ENCODE peak calls at places on chromosomes 7 and 10, in seven cellular contexts. D is A549, G is G401, Q is glutamatergic neuron, Y is NCI-H1105 treated with DMSO at 0.1 percent for 48 hours, I is ELR, M is ACHN. C is an unnamed sample.

GRCh38 chr7:48179631-48180030 is 8.4 kb downstream of the ABCA13 start:
- DNase-seq in G (peak; percentile 91), Q (no peak), M (no peak), Y (no peak), I (no peak), D (no peak), C (no peak)

GRCh38 chr7:50595538-50596102 is 30.4 kb upstream of the DDC start:
- DNase-seq in Y (peak; percentile 19), M (peak; percentile 53), Q (peak; percentile 36), D (peak; percentile 78), I (peak; percentile 27), G (peak; percentile 56), C (peak; percentile 70)

GRCh38 chr7:127799535-127800305 is 147.7 kb downstream of the SND1 start:
- DNase-seq in Q (no peak), I (no peak), Y (peak; percentile 5), M (no peak), D (no peak), G (no peak), C (peak; percentile 60)

GRCh38 chr10:61643316-61643751 is 19.4 kb upstream of the CABCOCO1 start:
- DNase-seq in Y (peak; percentile 57), D (no peak), M (no peak), G (no peak), I (peak; percentile 37), Q (no peak), C (peak; percentile 76)

GRCh38 chr7:98616381-98617050 is 569 bp upstream of the NPTX2 start:
- DNase-seq in Q (peak; percentile 63), Y (no peak), M (no peak), G (no peak), D (no peak), I (no peak), C (no peak)

GRCh38 chr7:107694395-107694794 is 33.8 kb downstream of the SLC26A4 start:
- DNase-seq in I (no peak), M (no peak), G (no peak), Y (peak; percentile 69), Q (no peak), D (no peak), C (peak; percentile 71)

GRCh38 chr10:91880310-91880709 is 29.0 kb downstream of the FGFBP3 start:
- DNase-seq in G (peak; percentile 59), D (peak; percentile 29), Q (no peak), M (no peak), Y (no peak), I (peak; percentile 22), C (no peak)

GRCh38 chr7:1569016-1569415 is 816 bp downstream of the PSMG3 start:
- DNase-seq in I (peak; percentile 74), G (no peak), Q (no peak), M (peak; percentile 29), Y (no peak), D (peak; percentile 74), C (peak; percentile 55)

GRCh38 chr7:145293120-145293792 is 457.4 kb upstream of the TPK1 start:
- DNase-seq in M (no peak), Q (no peak), G (no peak), I (no peak), Y (no peak), D (no peak), C (no peak)

GRCh38 chr7:92809397-92810241 is 26.8 kb downstream of the CDK6 start:
- DNase-seq in D (peak; percentile 94), G (peak; percentile 27), Q (no peak), I (peak; percentile 95), Y (no peak), M (peak; percentile 97), C (no peak)

GRCh38 chr7:86745019-86745745 is 101.5 kb downstream of the GRM3 start:
- DNase-seq in I (no peak), Q (no peak), D (no peak), G (no peak), M (no peak), Y (peak; percentile 8), C (peak; percentile 84)

GRCh38 chr7:91671245-91671644 is 209.3 kb downstream of the MTERF1 start:
- DNase-seq in M (no peak), Y (no peak), D (no peak), G (no peak), I (no peak), Q (no peak), C (no peak)

GRCh38 chr7:152588350-152588749 is 87.6 kb downstream of the XRCC2 start:
- DNase-seq in Q (no peak), M (peak; percentile 32), G (no peak), D (peak; percentile 49), Y (no peak), I (peak; percentile 26), C (no peak)

GRCh38 chr10:110568055-110568735 is 700 bp downstream of the SMC3 start:
- DNase-seq in Q (peak; percentile 62), M (peak; percentile 27), G (peak; percentile 47), I (peak; percentile 57), Y (peak; percentile 6), D (peak; percentile 38), C (no peak)

GRCh38 chr10:35392482-35393230 is 56.3 kb downstream of the CCNY start:
- DNase-seq in G (no peak), Q (no peak), M (no peak), D (no peak), I (no peak), Y (no peak), C (no peak)